ENCODE peak calls at places on chromosomes 5 and 9, in four cellular contexts. F, O, X and U are unnamed samples.

GRCh38 chr9:98083059-98083458 is 26.5 kb downstream of the NANS start:
- DNase-seq in F (no peak), O (no peak), X (peak), U (no peak)

GRCh38 chr5:67807116-67807888 is 408.3 kb upstream of the PIK3R1 start:
- DNase-seq in F (no peak), O (peak), X (no peak), U (no peak)

GRCh38 chr5:172795401-172795977 is 24.5 kb upstream of the DUSP1 start:
- DNase-seq in F (peak), O (peak), X (peak), U (peak)

GRCh38 chr9:33130501-33130900 is 36.6 kb downstream of the B4GALT1 start:
- DNase-seq in F (no peak), O (no peak), X (peak), U (no peak)

GRCh38 chr5:177112589-177113220 is 20.9 kb upstream of the NSD1 start:
- DNase-seq in F (no peak), O (peak), X (no peak), U (no peak)

GRCh38 chr5:150729859-150730258 is 29.0 kb downstream of the DCTN4 start:
- DNase-seq in F (no peak), O (no peak), X (peak), U (no peak)

GRCh38 chr5:156715287-156715686 is 134.8 kb upstream of the PPP1R2B start:
- DNase-seq in F (no peak), O (no peak), X (no peak), U (no peak)

GRCh38 chr9:4298255-4299005 is 1.4 kb downstream of the GLIS3 start:
- DNase-seq in F (peak), O (peak), X (peak), U (no peak)

GRCh38 chr9:98851730-98852462 is 44.4 kb downstream of the GALNT12 start:
- DNase-seq in F (no peak), O (no peak), X (peak), U (no peak)

GRCh38 chr5:142016576-142016975 is 3.7 kb upstream of the GNPDA1 start:
- DNase-seq in F (no peak), O (no peak), X (no peak), U (no peak)

GRCh38 chr9:589723-590122 is 251.8 kb upstream of the DMRT1 start:
- DNase-seq in F (no peak), O (no peak), X (peak), U (no peak)

GRCh38 chr9:128150594-128151342 is 1.5 kb downstream of the LCN2 start:
- DNase-seq in F (no peak), O (no peak), X (no peak), U (no peak)
- H3K27ac ChIP-seq in F (no peak), O (no peak), X (no peak), U (no peak)

DNA sequence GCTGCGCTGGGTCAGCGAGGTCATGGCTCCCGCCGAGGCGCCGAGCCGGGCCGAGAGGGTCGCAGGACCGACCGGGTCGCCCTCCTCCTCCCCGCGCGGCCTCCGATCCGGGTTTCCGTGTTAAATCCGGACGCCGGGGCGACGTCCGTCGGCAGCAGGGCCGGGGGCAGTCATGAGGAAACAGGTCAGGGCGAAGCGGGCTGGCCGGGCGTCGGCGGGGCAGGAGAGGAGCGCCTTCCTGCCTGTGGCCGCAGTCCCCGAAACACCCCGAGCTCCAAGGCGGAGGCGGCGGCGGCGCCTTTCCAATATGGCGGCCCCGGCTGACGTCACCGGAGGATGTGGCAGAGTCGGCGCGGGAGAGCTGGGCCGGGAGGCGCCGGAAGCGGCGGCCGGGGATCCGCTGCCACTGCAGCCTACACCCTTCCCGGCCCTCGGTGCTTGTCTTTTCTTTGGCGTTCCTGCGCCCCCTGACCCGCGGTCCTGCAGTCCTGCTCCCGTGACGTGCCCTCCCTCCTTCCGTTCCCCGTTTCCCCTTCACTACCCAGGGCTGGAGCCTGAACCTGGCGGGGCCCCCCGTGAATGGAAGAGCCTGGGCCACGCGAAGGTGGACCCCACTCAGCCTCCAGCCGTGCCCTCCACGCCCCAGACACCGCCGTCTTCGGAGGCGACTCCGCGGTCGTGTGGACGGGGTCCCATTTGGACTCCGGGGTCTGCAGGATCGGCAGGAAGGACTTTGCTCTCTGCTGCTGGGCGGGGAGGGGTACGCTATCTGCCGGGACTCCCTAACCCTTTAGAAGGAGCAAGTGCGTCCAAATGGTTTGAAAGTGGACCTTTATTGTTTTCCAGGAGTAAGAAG is at the start of gene GOLPH3:
- DNase-seq in F (peak), O (peak), X (peak), U (peak)
- TF ChIP-seq CTCF in F (peak), O (no peak), X (no peak), U (no peak)

GRCh38 chr5:180104131-180104530 is 32.6 kb upstream of the RNF130 start:
- DNase-seq in F (no peak), O (no peak), X (no peak), U (no peak)
- TF ChIP-seq POLR2A in F (no peak), O (no peak), X (no peak), U (no peak)

GRCh38 chr9:127426756-127427155 is 2.6 kb downstream of the ZNF79 start:
- DNase-seq in F (no peak), O (no peak), X (no peak), U (no peak)
- H3K27ac ChIP-seq in F (no peak), O (no peak), X (no peak), U (no peak)